ENCODE peak calls at places on chromosomes 4 and X, in nine cellular contexts. One of them, this sample, is unnamed. For H3K4me1, the result is how much of the 10 kb centered on the place peaks cover.

GRCh38 chrX:38163193-38163592 is 57.5 kb downstream of the SRPX start:
- DNase-seq in MM.1S: no peak
- DNase-seq in GM23338: no peak
- DNase-seq in GM23248: no peak
- DNase-seq in SK-N-SH: no peak
- DNase-seq in PC-3: no peak
- DNase-seq in hepatocyte: no peak
- DNase-seq in neural progenitor cell: no peak
- DNase-seq in HCT116: no peak
- DNase-seq in this sample: no peak

GRCh38 chr4:128394778-128395177 is 107.2 kb upstream of the PGRMC2 start:
- DNase-seq in hepatocyte: no peak
- DNase-seq in GM23338: no peak
- DNase-seq in PC-3: no peak
- DNase-seq in MM.1S: no peak
- DNase-seq in HCT116: no peak
- DNase-seq in GM23248: peak
- DNase-seq in SK-N-SH: no peak
- DNase-seq in neural progenitor cell: no peak
- DNase-seq in this sample: no peak

GRCh38 chr4:73411731-73412414 is 7.8 kb downstream of the ALB start:
- DNase-seq in PC-3: no peak
- DNase-seq in hepatocyte: no peak
- DNase-seq in HCT116: no peak
- DNase-seq in SK-N-SH: no peak
- DNase-seq in GM23338: no peak
- DNase-seq in GM23248: no peak
- DNase-seq in MM.1S: no peak
- DNase-seq in neural progenitor cell: no peak
- DNase-seq in this sample: no peak

GRCh38 chr4:146340798-146341197 is 126.5 kb downstream of the REELD1 start:
- DNase-seq in neural progenitor cell: no peak
- DNase-seq in MM.1S: peak
- DNase-seq in GM23338: peak
- DNase-seq in HCT116: no peak
- DNase-seq in PC-3: peak
- DNase-seq in SK-N-SH: peak
- DNase-seq in hepatocyte: no peak
- DNase-seq in GM23248: peak
- DNase-seq in this sample: peak

GRCh38 chrX:39774804-39775112 is 323.0 kb downstream of the BCOR start:
- DNase-seq in MM.1S: no peak
- DNase-seq in PC-3: no peak
- DNase-seq in GM23248: no peak
- DNase-seq in GM23338: no peak
- DNase-seq in hepatocyte: no peak
- DNase-seq in HCT116: no peak
- DNase-seq in neural progenitor cell: no peak
- DNase-seq in SK-N-SH: no peak
- DNase-seq in this sample: no peak

GRCh38 chr4:41146716-41147506 is 67.4 kb downstream of the APBB2 start:
- DNase-seq in PC-3: no peak
- DNase-seq in HCT116: no peak
- DNase-seq in neural progenitor cell: peak
- DNase-seq in MM.1S: no peak
- DNase-seq in GM23248: peak
- DNase-seq in GM23338: peak
- DNase-seq in SK-N-SH: no peak
- DNase-seq in hepatocyte: peak
- DNase-seq in this sample: no peak

GRCh38 chrX:128020701-128021100 is 31.5 kb downstream of the ACTRT1 start:
- DNase-seq in hepatocyte: peak
- DNase-seq in MM.1S: no peak
- DNase-seq in PC-3: peak
- DNase-seq in GM23338: no peak
- DNase-seq in SK-N-SH: no peak
- DNase-seq in HCT116: no peak
- DNase-seq in neural progenitor cell: no peak
- DNase-seq in GM23248: no peak
- DNase-seq in this sample: no peak

GRCh38 chr4:47774078-47774477 is 63.8 kb downstream of the CORIN start:
- DNase-seq in PC-3: no peak
- DNase-seq in neural progenitor cell: peak
- DNase-seq in HCT116: no peak
- DNase-seq in GM23338: peak
- DNase-seq in MM.1S: no peak
- DNase-seq in GM23248: no peak
- DNase-seq in SK-N-SH: no peak
- DNase-seq in hepatocyte: no peak
- DNase-seq in this sample: no peak

GRCh38 chrX:10325606-10326005 is 168.8 kb downstream of the CLCN4 start:
- DNase-seq in PC-3: no peak
- DNase-seq in SK-N-SH: no peak
- DNase-seq in HCT116: no peak
- DNase-seq in GM23338: no peak
- DNase-seq in MM.1S: no peak
- DNase-seq in GM23248: peak
- DNase-seq in neural progenitor cell: no peak
- DNase-seq in hepatocyte: no peak
- DNase-seq in this sample: no peak

GRCh38 chr4:15963568-15963967 is 593 bp upstream of the FGFBP2 start:
- DNase-seq in HCT116: no peak
- DNase-seq in neural progenitor cell: no peak
- DNase-seq in SK-N-SH: peak
- DNase-seq in MM.1S: no peak
- DNase-seq in hepatocyte: no peak
- DNase-seq in GM23338: no peak
- DNase-seq in PC-3: no peak
- DNase-seq in GM23248: no peak
- DNase-seq in this sample: no peak

GRCh38 chr4:65502151-65502691 is 168.1 kb downstream of the EPHA5 start:
- DNase-seq in GM23248: peak
- DNase-seq in GM23338: no peak
- DNase-seq in SK-N-SH: no peak
- DNase-seq in neural progenitor cell: no peak
- DNase-seq in hepatocyte: no peak
- DNase-seq in MM.1S: no peak
- DNase-seq in PC-3: peak
- DNase-seq in HCT116: no peak
- DNase-seq in this sample: no peak

GRCh38 chr4:181264908-181265307 is 978.3 kb upstream of the TENM3 start:
- DNase-seq in neural progenitor cell: peak
- DNase-seq in GM23248: no peak
- DNase-seq in HCT116: no peak
- DNase-seq in PC-3: no peak
- DNase-seq in GM23338: peak
- DNase-seq in MM.1S: no peak
- DNase-seq in hepatocyte: no peak
- DNase-seq in SK-N-SH: no peak
- DNase-seq in this sample: no peak

GRCh38 chrX:52933976-52934703 is 24.2 kb downstream of the FAM156A start:
- DNase-seq in SK-N-SH: no peak
- DNase-seq in GM23248: no peak
- DNase-seq in PC-3: peak
- DNase-seq in MM.1S: no peak
- DNase-seq in GM23338: no peak
- DNase-seq in HCT116: no peak
- DNase-seq in neural progenitor cell: peak
- DNase-seq in hepatocyte: no peak
- DNase-seq in this sample: peak

GRCh38 chr4:7964890-7965662 is 25.4 kb upstream of the AFAP1 start:
- DNase-seq in MM.1S: no peak
- DNase-seq in GM23338: peak
- DNase-seq in hepatocyte: no peak
- DNase-seq in PC-3: peak
- DNase-seq in SK-N-SH: no peak
- DNase-seq in HCT116: no peak
- DNase-seq in GM23248: peak
- DNase-seq in neural progenitor cell: no peak
- DNase-seq in this sample: no peak

GRCh38 chrX:151402719-151403390 is 5.8 kb downstream of the VMA21 start:
- DNase-seq in HCT116: no peak
- DNase-seq in SK-N-SH: peak
- DNase-seq in MM.1S: no peak
- DNase-seq in hepatocyte: no peak
- DNase-seq in neural progenitor cell: no peak
- DNase-seq in GM23338: peak
- DNase-seq in GM23248: no peak
- DNase-seq in PC-3: no peak
- DNase-seq in this sample: no peak

GRCh38 chr4:87278335-87278794 is 44.3 kb downstream of the HSD17B13 start:
- DNase-seq in GM23338: no peak
- DNase-seq in PC-3: no peak
- DNase-seq in neural progenitor cell: peak
- DNase-seq in GM23248: no peak
- DNase-seq in SK-N-SH: no peak
- DNase-seq in MM.1S: no peak
- DNase-seq in hepatocyte: peak
- DNase-seq in HCT116: no peak
- DNase-seq in this sample: no peak

GRCh38 chr4:87270825-87271224 is 50.4 kb upstream of the KLHL8 start:
- DNase-seq in neural progenitor cell: peak
- DNase-seq in MM.1S: no peak
- DNase-seq in PC-3: no peak
- DNase-seq in GM23248: no peak
- DNase-seq in SK-N-SH: peak
- DNase-seq in GM23338: peak
- DNase-seq in HCT116: no peak
- DNase-seq in hepatocyte: no peak
- DNase-seq in this sample: no peak

GRCh38 chr4:87274327-87274726 is 48.4 kb downstream of the HSD17B13 start:
- DNase-seq in GM23338: no peak
- DNase-seq in MM.1S: no peak
- DNase-seq in hepatocyte: no peak
- DNase-seq in PC-3: no peak
- DNase-seq in SK-N-SH: no peak
- DNase-seq in HCT116: no peak
- DNase-seq in neural progenitor cell: no peak
- DNase-seq in GM23248: no peak
- DNase-seq in this sample: no peak

GRCh38 chr4:87275311-87275710 is 47.4 kb downstream of the HSD17B13 start:
- DNase-seq in GM23338: no peak
- DNase-seq in GM23248: no peak
- DNase-seq in MM.1S: no peak
- DNase-seq in neural progenitor cell: no peak
- DNase-seq in PC-3: peak
- DNase-seq in hepatocyte: no peak
- DNase-seq in HCT116: no peak
- DNase-seq in SK-N-SH: no peak
- DNase-seq in this sample: no peak

GRCh38 chr4:87274803-87275202 is 47.9 kb downstream of the HSD17B13 start:
- DNase-seq in MM.1S: no peak
- DNase-seq in HCT116: no peak
- DNase-seq in GM23338: no peak
- DNase-seq in PC-3: no peak
- DNase-seq in hepatocyte: no peak
- DNase-seq in neural progenitor cell: no peak
- DNase-seq in GM23248: no peak
- DNase-seq in SK-N-SH: no peak
- DNase-seq in this sample: no peak
- H3K4me1 ChIP-seq in MM.1S: under half
- H3K4me1 ChIP-seq in HCT116: under half
- H3K4me1 ChIP-seq in GM23338: under half
- H3K4me1 ChIP-seq in PC-3: under half
- H3K4me1 ChIP-seq in hepatocyte: under half
- H3K4me1 ChIP-seq in neural progenitor cell: under half
- H3K4me1 ChIP-seq in GM23248: under half
- H3K4me1 ChIP-seq in SK-N-SH: under half
- H3K4me1 ChIP-seq in this sample: under half

DNA sequence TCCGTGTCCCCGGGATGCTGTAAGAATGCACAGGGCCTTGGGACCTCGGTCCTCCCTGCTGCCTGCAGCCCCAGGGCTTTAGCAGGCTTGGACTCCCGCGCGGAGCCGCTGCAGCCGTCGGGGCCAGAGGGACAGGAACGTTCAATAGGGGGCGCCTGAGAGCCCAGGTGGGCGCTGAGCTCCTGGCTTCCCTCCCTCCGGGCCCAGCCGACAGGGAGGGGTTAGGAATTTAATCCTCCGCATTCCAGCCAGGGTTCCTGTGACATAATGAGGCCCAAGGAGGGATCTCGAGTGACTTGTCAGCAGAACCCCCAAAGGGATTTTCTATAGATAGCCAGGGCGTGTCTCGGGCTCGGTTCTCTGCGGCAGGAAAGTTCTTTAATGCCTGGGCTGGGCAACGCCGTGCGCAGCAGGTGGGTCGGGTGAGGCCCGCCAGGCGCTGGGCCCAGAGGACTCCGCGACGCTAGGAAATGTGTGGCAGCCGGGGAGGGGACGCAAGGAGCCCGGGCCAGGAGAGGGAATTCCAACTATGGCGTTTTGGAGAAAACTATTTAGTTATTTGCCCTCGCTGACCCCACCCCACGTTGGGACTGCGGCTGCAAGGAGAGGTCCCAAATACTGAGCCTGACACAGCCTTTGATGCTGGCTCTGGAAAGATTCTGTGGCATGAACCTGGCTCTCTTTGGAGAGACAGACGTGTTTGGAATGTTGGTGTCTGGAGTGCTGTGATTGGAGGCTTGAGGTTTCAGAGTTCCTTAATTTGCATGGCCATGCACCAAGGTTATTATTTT is 285.2 kb upstream of the GATB start:
- DNase-seq in neural progenitor cell: peak
- DNase-seq in hepatocyte: peak
- DNase-seq in GM23338: peak
- DNase-seq in SK-N-SH: no peak
- DNase-seq in HCT116: peak
- DNase-seq in PC-3: no peak
- DNase-seq in GM23248: peak
- DNase-seq in MM.1S: no peak
- DNase-seq in this sample: no peak
- TF ChIP-seq EZH2phosphoT487 in neural progenitor cell: peak
- TF ChIP-seq EZH2phosphoT487 in hepatocyte: no peak
- TF ChIP-seq EZH2phosphoT487 in GM23338: no peak
- TF ChIP-seq EZH2phosphoT487 in SK-N-SH: no peak
- TF ChIP-seq EZH2phosphoT487 in HCT116: no peak
- TF ChIP-seq EZH2phosphoT487 in PC-3: no peak
- TF ChIP-seq EZH2phosphoT487 in GM23248: no peak
- TF ChIP-seq EZH2phosphoT487 in MM.1S: no peak
- TF ChIP-seq EZH2phosphoT487 in this sample: no peak

DNA sequence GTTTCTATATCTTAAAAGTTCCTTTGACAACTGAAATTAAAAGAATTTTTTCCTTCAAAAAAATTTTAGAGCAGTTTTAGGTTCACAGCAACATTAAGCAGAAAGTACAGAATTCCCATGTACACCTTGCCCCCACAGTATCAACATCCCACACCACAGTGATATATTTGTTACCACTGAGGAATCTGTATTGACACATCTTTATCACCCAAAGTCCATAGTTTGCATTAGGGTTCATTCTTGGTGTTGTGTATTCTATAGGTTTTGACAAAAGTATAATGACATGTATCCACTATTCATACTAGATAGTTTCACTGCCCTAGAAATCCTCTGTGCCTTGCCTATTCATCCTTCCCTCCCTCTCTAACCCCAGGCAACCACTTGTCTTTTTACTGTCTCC is 43.7 kb downstream of the FNIP2 start:
- DNase-seq in GM23338: no peak
- DNase-seq in neural progenitor cell: no peak
- DNase-seq in hepatocyte: no peak
- DNase-seq in SK-N-SH: no peak
- DNase-seq in PC-3: no peak
- DNase-seq in MM.1S: no peak
- DNase-seq in HCT116: no peak
- DNase-seq in GM23248: no peak
- DNase-seq in this sample: no peak
- H3K4me1 ChIP-seq in GM23338: under half
- H3K4me1 ChIP-seq in neural progenitor cell: under half
- H3K4me1 ChIP-seq in hepatocyte: under half
- H3K4me1 ChIP-seq in SK-N-SH: under half
- H3K4me1 ChIP-seq in PC-3: under half
- H3K4me1 ChIP-seq in MM.1S: under half
- H3K4me1 ChIP-seq in HCT116: under half
- H3K4me1 ChIP-seq in GM23248: half or more
- H3K4me1 ChIP-seq in this sample: under half

GRCh38 chrX:43882294-43882681 is at the start of gene MAOB:
- DNase-seq in GM23338: peak
- DNase-seq in neural progenitor cell: peak
- DNase-seq in SK-N-SH: peak
- DNase-seq in MM.1S: no peak
- DNase-seq in GM23248: peak
- DNase-seq in hepatocyte: peak
- DNase-seq in HCT116: no peak
- DNase-seq in PC-3: no peak
- DNase-seq in this sample: no peak
- TF ChIP-seq EZH2phosphoT487 in GM23338: no peak
- TF ChIP-seq EZH2phosphoT487 in neural progenitor cell: no peak
- TF ChIP-seq EZH2phosphoT487 in SK-N-SH: no peak
- TF ChIP-seq EZH2phosphoT487 in MM.1S: no peak
- TF ChIP-seq EZH2phosphoT487 in GM23248: no peak
- TF ChIP-seq EZH2phosphoT487 in hepatocyte: no peak
- TF ChIP-seq EZH2phosphoT487 in HCT116: no peak
- TF ChIP-seq EZH2phosphoT487 in PC-3: no peak
- TF ChIP-seq EZH2phosphoT487 in this sample: no peak

This sample was measured in OCI-LY7.